ENCODE peak calls at places on chromosomes 16 and 17, in ten cellular contexts. H is epithelial cell of esophagus, Z is body of pancreas, I is heart left ventricle, W is heart right ventricle, T is brain microvascular endothelial cell, U is adrenal gland, R is small intestine, G is mammary epithelial cell, M is DND-41. Q is an unnamed sample.
A peak's percentile ranks its signal among the peaks of the same experiment; 100 is the strongest.

GRCh38 chr17:79282294-79282693 is 207.7 kb downstream of the ENGASE start:
- DNase-seq in Z (no peak), W (no peak), T (no peak), R (no peak), I (no peak), H (no peak), M (no peak), U (no peak), G (no peak), Q (no peak)

GRCh38 chr16:73877148-73877547 is 419.5 kb upstream of the PSMD7 start:
- DNase-seq in W (no peak), U (no peak), M (no peak), R (no peak), T (no peak), H (no peak), Z (no peak), I (no peak), G (no peak), Q (no peak)

GRCh38 chr17:78415821-78416301 is 37.4 kb downstream of the PGS1 start:
- DNase-seq in W (no peak), U (no peak), H (no peak), Z (no peak), R (no peak), M (no peak), G (no peak), T (no peak), I (no peak), Q (no peak)

GRCh38 chr16:2158262-2158638 is 2.7 kb downstream of the TRAF7 start:
- DNase-seq in W (no peak), I (no peak), G (no peak), U (no peak), R (no peak), H (no peak), T (no peak), M (no peak), Z (no peak), Q (no peak)

GRCh38 chr16:55508941-55509920 is at the start of gene LPCAT2:
- DNase-seq in T (peak; percentile 80), W (peak; percentile 90), R (peak; percentile 88), U (peak; percentile 92), M (no peak), H (peak; percentile 91), Z (peak; percentile 94), I (peak; percentile 94), G (peak; percentile 84), Q (peak; percentile 94)

GRCh38 chr17:8664426-8665105 is 34.0 kb upstream of the MYH10 start:
- DNase-seq in G (no peak), M (no peak), W (no peak), H (no peak), T (no peak), R (no peak), Z (no peak), I (no peak), U (no peak), Q (no peak)

GRCh38 chr16:68062910-68063393 is 22.2 kb upstream of the NFATC3 start:
- DNase-seq in R (no peak), M (peak; percentile 50), U (peak; percentile 29), Z (no peak), T (no peak), H (no peak), G (no peak), W (no peak), I (no peak), Q (no peak)

GRCh38 chr17:5661486-5662125 is 77.3 kb upstream of the NLRP1 start:
- DNase-seq in T (no peak), G (no peak), Z (no peak), I (no peak), H (no peak), W (no peak), R (no peak), U (no peak), M (no peak), Q (no peak)

GRCh38 chr16:65410801-65411200 is 288.9 kb upstream of the CDH11 start:
- DNase-seq in Z (no peak), I (no peak), R (no peak), T (peak; percentile 55), G (peak; percentile 20), H (peak; percentile 85), M (no peak), W (no peak), U (no peak), Q (no peak)

GRCh38 chr16:19810817-19811731 is 73.6 kb downstream of the GPRC5B start:
- DNase-seq in M (no peak), R (no peak), U (no peak), G (peak; percentile 73), I (no peak), W (no peak), Z (no peak), T (peak; percentile 94), H (peak; percentile 20), Q (no peak)

GRCh38 chr16:4681471-4682083 is 11.8 kb upstream of the NUDT16L1 start:
- DNase-seq in I (peak; percentile 60), W (peak; percentile 10), Z (no peak), M (no peak), H (no peak), G (no peak), U (no peak), T (no peak), R (no peak), Q (no peak)

GRCh38 chr17:77107506-77108433 is 33.0 kb upstream of the SEC14L1 start:
- DNase-seq in G (no peak), W (no peak), U (no peak), H (no peak), I (no peak), M (no peak), R (peak; percentile 35), Z (no peak), T (peak; percentile 43), Q (no peak)

GRCh38 chr17:66373944-66374817 is 71.8 kb downstream of the PRKCA start:
- DNase-seq in U (peak; percentile 67), G (no peak), H (no peak), Z (peak; percentile 44), M (peak; percentile 77), W (peak; percentile 41), T (no peak), R (peak; percentile 68), I (peak; percentile 62), Q (peak; percentile 40)

GRCh38 chr16:27426423-27427408 is 24.7 kb downstream of the IL21R start:
- DNase-seq in U (peak; percentile 76), I (no peak), Z (peak; percentile 15), W (no peak), H (peak; percentile 90), G (peak; percentile 92), R (peak; percentile 30), T (peak; percentile 92), M (peak; percentile 56), Q (peak; percentile 18)

GRCh38 chr16:59192551-59193199 is 458.6 kb upstream of the GOT2 start:
- DNase-seq in H (peak; percentile 11), U (peak; percentile 59), Z (no peak), W (no peak), M (peak; percentile 36), I (no peak), T (peak; percentile 20), R (no peak), G (no peak), Q (peak; percentile 19)

DNA sequence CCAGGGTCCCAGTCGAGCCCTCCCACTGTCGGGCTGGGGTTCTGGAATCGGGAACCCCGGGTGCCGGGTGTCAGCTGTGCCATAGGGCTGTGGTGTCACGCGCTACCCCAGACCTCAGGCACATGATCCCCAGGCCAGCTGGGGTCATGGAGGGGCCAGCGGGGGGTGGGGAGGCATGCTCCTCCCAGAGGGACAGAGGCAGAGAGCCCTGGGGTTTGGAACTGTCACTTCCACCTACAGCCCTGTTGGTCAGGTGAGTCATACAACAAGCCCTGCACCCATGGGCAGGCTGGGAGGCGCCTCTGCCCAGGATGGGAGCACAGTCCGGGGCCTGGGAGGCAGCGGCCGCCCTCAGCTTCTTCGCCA is 63.0 kb downstream of the BAIAP2 start:
- DNase-seq in U (no peak), T (peak; percentile 12), R (no peak), G (peak; percentile 61), H (peak; percentile 54), Z (no peak), M (no peak), I (no peak), W (no peak), Q (peak; percentile 34)
- H3K4me3 ChIP-seq in U (no peak overlapping the region), T (peak overlapping the region; percentile 42), R (no peak overlapping the region), G (no peak overlapping the region), H (no peak overlapping the region), Z (no peak overlapping the region), M (no peak overlapping the region), I (no peak overlapping the region), W (peak overlapping the region; percentile 31), Q (no peak overlapping the region)

GRCh38 chr17:39174907-39175694 is 9.1 kb upstream of the ARL5C start:
- DNase-seq in H (peak; percentile 70), R (peak; percentile 56), G (no peak), W (peak; percentile 77), U (peak; percentile 84), I (peak; percentile 84), M (peak; percentile 86), T (peak; percentile 41), Z (peak; percentile 89), Q (peak; percentile 72)
- H3K4me3 ChIP-seq in H (no peak overlapping the region), R (no peak overlapping the region), G (no peak overlapping the region), W (peak overlapping the region; percentile 23), U (no peak overlapping the region), I (no peak overlapping the region), M (no peak overlapping the region), T (no peak overlapping the region), Z (no peak overlapping the region), Q (no peak overlapping the region)

GRCh38 chr16:3175157-3176153 is 12.5 kb upstream of the OR1F1 start:
- DNase-seq in U (no peak), T (peak; percentile 82), Z (peak; percentile 29), G (peak; percentile 78), M (no peak), W (no peak), R (no peak), I (no peak), H (peak; percentile 70), Q (no peak)
- H3K4me3 ChIP-seq in U (no peak overlapping the region), T (peak overlapping the region; percentile 42), Z (no peak overlapping the region), G (peak overlapping the region; percentile 41), M (no peak overlapping the region), W (no peak overlapping the region), R (no peak overlapping the region), I (no peak overlapping the region), H (peak overlapping the region; percentile 4), Q (no peak overlapping the region)

GRCh38 chr17:71974051-71974450 is 146.8 kb upstream of the SOX9 start:
- DNase-seq in R (peak; percentile 56), U (no peak), M (no peak), G (no peak), W (no peak), H (no peak), Z (no peak), I (no peak), T (no peak), Q (no peak)

GRCh38 chr17:71975998-71976649 is 144.7 kb upstream of the SOX9 start:
- DNase-seq in U (peak; percentile 86), H (peak; percentile 99), M (no peak), G (peak; percentile 98), R (no peak), Z (peak; percentile 51), I (peak; percentile 83), W (peak; percentile 78), T (peak; percentile 95), Q (peak; percentile 89)

GRCh38 chr17:71978435-71978834 is 142.4 kb upstream of the SOX9 start:
- DNase-seq in T (no peak), G (peak; percentile 89), Z (no peak), M (no peak), H (peak; percentile 86), W (no peak), I (no peak), R (no peak), U (no peak), Q (no peak)

GRCh38 chr17:71980171-71980570 is 140.6 kb upstream of the SOX9 start:
- DNase-seq in R (no peak), Z (no peak), M (no peak), T (no peak), I (no peak), U (no peak), G (no peak), H (no peak), W (no peak), Q (no peak)

GRCh38 chr17:71975331-71975801 is 145.5 kb upstream of the SOX9 start:
- DNase-seq in G (peak; percentile 66), T (peak; percentile 40), U (peak; percentile 52), M (no peak), I (peak; percentile 66), R (no peak), H (peak; percentile 44), Z (peak; percentile 6), W (peak; percentile 58), Q (peak; percentile 86)
- H3K4me3 ChIP-seq in G (peak overlapping the region; percentile 33), T (peak overlapping the region; percentile 37), U (no peak overlapping the region), M (no peak overlapping the region), I (peak overlapping the region; percentile 14), R (no peak overlapping the region), H (peak overlapping the region; percentile 9), Z (no peak overlapping the region), W (peak overlapping the region; percentile 41), Q (peak overlapping the region; percentile 17)

Q was measured in colonic mucosa.